ENCODE peak calls at places on chromosomes 13 and 19, in nine cellular contexts. One of them, this sample, is unnamed.

GRCh38 chr19:14056741-14057356 is 5.0 kb downstream of the PALM3 start:
- DNase-seq in cardiac muscle cell: no peak
- DNase-seq in SK-N-SH: peak
- DNase-seq in erythroblast: no peak
- DNase-seq in T-helper 2 cell: no peak
- DNase-seq in effector memory CD4-positive, alpha-beta T cell: no peak
- DNase-seq in HT1080: no peak
- DNase-seq in stromal cell of bone marrow: no peak
- DNase-seq in WERI-Rb-1: no peak
- DNase-seq in this sample: no peak

GRCh38 chr19:16739546-16739945 is 19.9 kb downstream of the NWD1 start:
- DNase-seq in cardiac muscle cell: peak
- DNase-seq in SK-N-SH: no peak
- DNase-seq in erythroblast: no peak
- DNase-seq in T-helper 2 cell: no peak
- DNase-seq in effector memory CD4-positive, alpha-beta T cell: no peak
- DNase-seq in HT1080: no peak
- DNase-seq in stromal cell of bone marrow: no peak
- DNase-seq in WERI-Rb-1: no peak
- DNase-seq in this sample: no peak

GRCh38 chr13:48500652-48501197 is 32.2 kb downstream of the RCBTB2 start:
- DNase-seq in cardiac muscle cell: no peak
- DNase-seq in SK-N-SH: no peak
- DNase-seq in erythroblast: no peak
- DNase-seq in T-helper 2 cell: no peak
- DNase-seq in effector memory CD4-positive, alpha-beta T cell: no peak
- DNase-seq in HT1080: peak
- DNase-seq in stromal cell of bone marrow: peak
- DNase-seq in WERI-Rb-1: no peak
- DNase-seq in this sample: no peak

GRCh38 chr13:114044486-114044885 is 70.6 kb upstream of the C13orf46 start:
- DNase-seq in cardiac muscle cell: no peak
- DNase-seq in SK-N-SH: no peak
- DNase-seq in erythroblast: no peak
- DNase-seq in T-helper 2 cell: no peak
- DNase-seq in effector memory CD4-positive, alpha-beta T cell: no peak
- DNase-seq in HT1080: no peak
- DNase-seq in stromal cell of bone marrow: no peak
- DNase-seq in WERI-Rb-1: no peak
- DNase-seq in this sample: no peak

GRCh38 chr13:73607489-73608156 is 526.6 kb downstream of the KLF12 start:
- DNase-seq in cardiac muscle cell: no peak
- DNase-seq in SK-N-SH: no peak
- DNase-seq in erythroblast: no peak
- DNase-seq in T-helper 2 cell: no peak
- DNase-seq in effector memory CD4-positive, alpha-beta T cell: no peak
- DNase-seq in HT1080: no peak
- DNase-seq in stromal cell of bone marrow: no peak
- DNase-seq in WERI-Rb-1: no peak
- DNase-seq in this sample: no peak

GRCh38 chr19:49468199-49468598 is 5.8 kb upstream of the FLT3LG start:
- DNase-seq in cardiac muscle cell: no peak
- DNase-seq in SK-N-SH: no peak
- DNase-seq in erythroblast: no peak
- DNase-seq in T-helper 2 cell: no peak
- DNase-seq in effector memory CD4-positive, alpha-beta T cell: no peak
- DNase-seq in HT1080: no peak
- DNase-seq in stromal cell of bone marrow: no peak
- DNase-seq in WERI-Rb-1: no peak
- DNase-seq in this sample: no peak

GRCh38 chr19:1749373-1750342 is 3.6 kb upstream of the ONECUT3 start:
- DNase-seq in cardiac muscle cell: no peak
- DNase-seq in SK-N-SH: no peak
- DNase-seq in erythroblast: no peak
- DNase-seq in T-helper 2 cell: no peak
- DNase-seq in effector memory CD4-positive, alpha-beta T cell: no peak
- DNase-seq in HT1080: no peak
- DNase-seq in stromal cell of bone marrow: no peak
- DNase-seq in WERI-Rb-1: peak
- DNase-seq in this sample: no peak

GRCh38 chr19:2261438-2262172 is 5.4 kb upstream of the JSRP1 start:
- DNase-seq in cardiac muscle cell: peak
- DNase-seq in SK-N-SH: peak
- DNase-seq in erythroblast: peak
- DNase-seq in T-helper 2 cell: peak
- DNase-seq in effector memory CD4-positive, alpha-beta T cell: no peak
- DNase-seq in HT1080: no peak
- DNase-seq in stromal cell of bone marrow: no peak
- DNase-seq in WERI-Rb-1: no peak
- DNase-seq in this sample: no peak

GRCh38 chr13:34863360-34864135 is 78.5 kb upstream of the NBEA start:
- DNase-seq in cardiac muscle cell: no peak
- DNase-seq in SK-N-SH: no peak
- DNase-seq in erythroblast: no peak
- DNase-seq in T-helper 2 cell: no peak
- DNase-seq in effector memory CD4-positive, alpha-beta T cell: no peak
- DNase-seq in HT1080: peak
- DNase-seq in stromal cell of bone marrow: peak
- DNase-seq in WERI-Rb-1: no peak
- DNase-seq in this sample: no peak

GRCh38 chr13:90118467-90119071 is 1228.9 kb upstream of the MIR17HG start:
- DNase-seq in cardiac muscle cell: no peak
- DNase-seq in SK-N-SH: no peak
- DNase-seq in erythroblast: no peak
- DNase-seq in T-helper 2 cell: no peak
- DNase-seq in effector memory CD4-positive, alpha-beta T cell: no peak
- DNase-seq in HT1080: no peak
- DNase-seq in stromal cell of bone marrow: no peak
- DNase-seq in WERI-Rb-1: no peak
- DNase-seq in this sample: no peak

GRCh38 chr13:27131202-27131623 is 40.4 kb downstream of the USP12 start:
- DNase-seq in cardiac muscle cell: no peak
- DNase-seq in SK-N-SH: no peak
- DNase-seq in erythroblast: no peak
- DNase-seq in T-helper 2 cell: peak
- DNase-seq in effector memory CD4-positive, alpha-beta T cell: peak
- DNase-seq in HT1080: peak
- DNase-seq in stromal cell of bone marrow: no peak
- DNase-seq in WERI-Rb-1: no peak
- DNase-seq in this sample: no peak

GRCh38 chr13:95677564-95678386 is 836 bp downstream of the DNAJC3 start:
- DNase-seq in cardiac muscle cell: peak
- DNase-seq in SK-N-SH: no peak
- DNase-seq in erythroblast: peak
- DNase-seq in T-helper 2 cell: no peak
- DNase-seq in effector memory CD4-positive, alpha-beta T cell: no peak
- DNase-seq in HT1080: peak
- DNase-seq in stromal cell of bone marrow: peak
- DNase-seq in WERI-Rb-1: no peak
- DNase-seq in this sample: no peak

GRCh38 chr13:52760078-52760477 is 20.5 kb upstream of the CNMD start:
- DNase-seq in cardiac muscle cell: no peak
- DNase-seq in SK-N-SH: no peak
- DNase-seq in erythroblast: no peak
- DNase-seq in T-helper 2 cell: no peak
- DNase-seq in effector memory CD4-positive, alpha-beta T cell: no peak
- DNase-seq in HT1080: no peak
- DNase-seq in stromal cell of bone marrow: no peak
- DNase-seq in WERI-Rb-1: no peak
- DNase-seq in this sample: no peak

GRCh38 chr19:44847144-44848035 is 1.3 kb downstream of the NECTIN2 start:
- DNase-seq in cardiac muscle cell: peak
- DNase-seq in SK-N-SH: peak
- DNase-seq in erythroblast: peak
- DNase-seq in T-helper 2 cell: no peak
- DNase-seq in effector memory CD4-positive, alpha-beta T cell: no peak
- DNase-seq in HT1080: peak
- DNase-seq in stromal cell of bone marrow: peak
- DNase-seq in WERI-Rb-1: peak
- DNase-seq in this sample: peak

GRCh38 chr19:32458500-32459123 is 53.0 kb downstream of the DPY19L3 start:
- DNase-seq in cardiac muscle cell: no peak
- DNase-seq in SK-N-SH: no peak
- DNase-seq in erythroblast: no peak
- DNase-seq in T-helper 2 cell: no peak
- DNase-seq in effector memory CD4-positive, alpha-beta T cell: no peak
- DNase-seq in HT1080: no peak
- DNase-seq in stromal cell of bone marrow: no peak
- DNase-seq in WERI-Rb-1: no peak
- DNase-seq in this sample: no peak

GRCh38 chr13:28357247-28357825 is 137.6 kb downstream of the FLT1 start:
- DNase-seq in cardiac muscle cell: no peak
- DNase-seq in SK-N-SH: no peak
- DNase-seq in erythroblast: no peak
- DNase-seq in T-helper 2 cell: no peak
- DNase-seq in effector memory CD4-positive, alpha-beta T cell: no peak
- DNase-seq in HT1080: no peak
- DNase-seq in stromal cell of bone marrow: no peak
- DNase-seq in WERI-Rb-1: no peak
- DNase-seq in this sample: no peak

GRCh38 chr19:18390075-18390909 is 4.3 kb downstream of the GDF15 start:
- DNase-seq in cardiac muscle cell: no peak
- DNase-seq in SK-N-SH: no peak
- DNase-seq in erythroblast: no peak
- DNase-seq in T-helper 2 cell: no peak
- DNase-seq in effector memory CD4-positive, alpha-beta T cell: no peak
- DNase-seq in HT1080: peak
- DNase-seq in stromal cell of bone marrow: no peak
- DNase-seq in WERI-Rb-1: no peak
- DNase-seq in this sample: no peak

GRCh38 chr19:5520501-5520900 is 47.3 kb downstream of the TINCR start:
- DNase-seq in cardiac muscle cell: no peak
- DNase-seq in SK-N-SH: no peak
- DNase-seq in erythroblast: no peak
- DNase-seq in T-helper 2 cell: no peak
- DNase-seq in effector memory CD4-positive, alpha-beta T cell: no peak
- DNase-seq in HT1080: no peak
- DNase-seq in stromal cell of bone marrow: no peak
- DNase-seq in WERI-Rb-1: no peak
- DNase-seq in this sample: no peak

GRCh38 chr13:110307697-110308376 is 753 bp downstream of the COL4A2 start:
- DNase-seq in cardiac muscle cell: peak
- DNase-seq in SK-N-SH: no peak
- DNase-seq in erythroblast: peak
- DNase-seq in T-helper 2 cell: no peak
- DNase-seq in effector memory CD4-positive, alpha-beta T cell: no peak
- DNase-seq in HT1080: peak
- DNase-seq in stromal cell of bone marrow: no peak
- DNase-seq in WERI-Rb-1: peak
- DNase-seq in this sample: no peak